ENCODE peak calls at places on chromosomes 12 and 14, in ten cellular contexts. Q, D, C, I, J, P, N, F, X and O are unnamed samples.

GRCh38 chr12:7512528-7512927 is 9.0 kb upstream of the CD163 start:
- DNase-seq in Q (peak), D (peak), C (no peak), I (no peak), J (no peak), P (no peak), N (no peak), F (no peak), X (peak), O (no peak)

GRCh38 chr12:124752437-124753229 is 111.0 kb downstream of the SCARB1 start:
- DNase-seq in Q (no peak), D (peak), C (no peak), I (no peak), J (no peak), P (no peak), N (no peak), F (no peak), X (no peak), O (peak)

GRCh38 chr14:53152627-53152908 is 555 bp downstream of the DDHD1 start:
- DNase-seq in Q (no peak), D (peak), C (no peak), I (no peak), J (no peak), P (no peak), N (no peak), F (peak), X (no peak), O (no peak)

GRCh38 chr14:94483729-94484275 is 7.8 kb upstream of the SERPINA9 start:
- DNase-seq in Q (peak), D (no peak), C (no peak), I (no peak), J (no peak), P (no peak), N (no peak), F (no peak), X (no peak), O (no peak)

GRCh38 chr12:7899755-7900154 is 27.0 kb upstream of the SLC2A14 start:
- DNase-seq in Q (peak), D (no peak), C (no peak), I (no peak), J (no peak), P (no peak), N (no peak), F (no peak), X (no peak), O (no peak)

GRCh38 chr12:85784096-85784720 is 52.0 kb downstream of the RASSF9 start:
- DNase-seq in Q (no peak), D (no peak), C (no peak), I (no peak), J (no peak), P (peak), N (no peak), F (no peak), X (no peak), O (no peak)

GRCh38 chr14:84584526-84584925 is 945.4 kb upstream of the FLRT2 start:
- DNase-seq in Q (no peak), D (no peak), C (no peak), I (no peak), J (no peak), P (no peak), N (no peak), F (no peak), X (no peak), O (no peak)

GRCh38 chr12:116759783-116760581 is 21.9 kb downstream of the RNFT2 start:
- DNase-seq in Q (no peak), D (no peak), C (no peak), I (peak), J (peak), P (no peak), N (no peak), F (no peak), X (no peak), O (no peak)

GRCh38 chr14:29805415-29806123 is 122.1 kb downstream of the PRKD1 start:
- DNase-seq in Q (peak), D (peak), C (no peak), I (no peak), J (no peak), P (peak), N (no peak), F (peak), X (peak), O (no peak)

GRCh38 chr14:30045720-30046119 is 118.1 kb upstream of the PRKD1 start:
- DNase-seq in Q (no peak), D (no peak), C (no peak), I (no peak), J (no peak), P (no peak), N (no peak), F (no peak), X (no peak), O (no peak)

GRCh38 chr14:70754989-70755388 is 54.3 kb downstream of the MAP3K9 start:
- DNase-seq in Q (peak), D (no peak), C (no peak), I (no peak), J (no peak), P (no peak), N (no peak), F (no peak), X (no peak), O (no peak)

GRCh38 chr12:49924847-49925246 is 21.1 kb upstream of the FAIM2 start:
- DNase-seq in Q (no peak), D (no peak), C (no peak), I (no peak), J (no peak), P (no peak), N (no peak), F (no peak), X (no peak), O (no peak)

GRCh38 chr14:94015223-94015622 is 10.9 kb upstream of the OTUB2 start:
- DNase-seq in Q (no peak), D (no peak), C (no peak), I (no peak), J (no peak), P (no peak), N (no peak), F (no peak), X (no peak), O (no peak)

GRCh38 chr12:118304093-118304492 is 68.6 kb downstream of the TAOK3 start:
- DNase-seq in Q (no peak), D (no peak), C (no peak), I (no peak), J (no peak), P (no peak), N (no peak), F (no peak), X (no peak), O (no peak)

GRCh38 chr12:41846718-41847117 is 298.0 kb downstream of the GXYLT1 start:
- DNase-seq in Q (no peak), D (no peak), C (no peak), I (no peak), J (no peak), P (no peak), N (no peak), F (no peak), X (no peak), O (no peak)

GRCh38 chr14:73655851-73656250 is 11.1 kb downstream of the DNAL1 start:
- DNase-seq in Q (no peak), D (no peak), C (no peak), I (no peak), J (no peak), P (no peak), N (no peak), F (no peak), X (no peak), O (no peak)

GRCh38 chr12:50620050-50620974 is 115.5 kb downstream of the DIP2B start:
- DNase-seq in Q (peak), D (peak), C (no peak), I (no peak), J (no peak), P (no peak), N (no peak), F (peak), X (peak), O (no peak)

GRCh38 chr14:30608533-30609006 is 13.5 kb upstream of the SCFD1 start:
- DNase-seq in Q (peak), D (no peak), C (no peak), I (no peak), J (no peak), P (peak), N (no peak), F (no peak), X (peak), O (no peak)

GRCh38 chr12:90909069-90909676 is 45.8 kb downstream of the CCER1 start:
- DNase-seq in Q (peak), D (peak), C (no peak), I (no peak), J (no peak), P (peak), N (no peak), F (peak), X (peak), O (no peak)